ENCODE peak calls at places on chromosomes 1 and 21, in seven cellular contexts. F is mammary epithelial cell, X is H1, H is endothelial cell of umbilical vein, P is transverse colon, Z is left ventricle myocardium inferior, T is uterus. E is an unnamed sample.

GRCh38 chr1:28887418-28887834 is 26.9 kb upstream of the EPB41 start:
- DNase-seq in F (no peak), X (no peak), H (no peak), P (peak), Z (peak), T (peak), E (peak)

GRCh38 chr1:17232759-17233661 is 15.9 kb upstream of the PADI3 start:
- DNase-seq in F (peak), X (no peak), H (peak), P (peak), Z (no peak), T (no peak), E (no peak)

GRCh38 chr1:185152187-185152767 is 4.5 kb downstream of the TRMT1L start:
- DNase-seq in F (no peak), X (no peak), H (no peak), P (no peak), Z (no peak), T (no peak), E (no peak)

GRCh38 chr1:10867138-10867721 is 70.8 kb upstream of the CASZ1 start:
- DNase-seq in F (no peak), X (no peak), H (peak), P (peak), Z (peak), T (peak), E (peak)

GRCh38 chr1:218284377-218284916 is 646 bp upstream of the RRP15 start:
- DNase-seq in F (no peak), X (no peak), H (no peak), P (no peak), Z (no peak), T (no peak), E (no peak)

GRCh38 chr1:235943581-235944114 is 76.9 kb upstream of the LYST start:
- DNase-seq in F (peak), X (no peak), H (no peak), P (no peak), Z (no peak), T (no peak), E (no peak)

GRCh38 chr21:25831300-25831699 is 96.5 kb downstream of the GABPA start:
- DNase-seq in F (no peak), X (no peak), H (no peak), P (no peak), Z (no peak), T (no peak), E (no peak)

GRCh38 chr1:72804541-72804940 is 522.2 kb upstream of the NEGR1 start:
- DNase-seq in F (no peak), X (no peak), H (no peak), P (no peak), Z (no peak), T (no peak), E (no peak)

GRCh38 chr1:172826096-172826741 is 167.3 kb downstream of the FASLG start:
- DNase-seq in F (peak), X (no peak), H (peak), P (no peak), Z (no peak), T (peak), E (peak)

GRCh38 chr1:42145726-42146125 is 7.5 kb upstream of the GUCA2B start:
- DNase-seq in F (no peak), X (no peak), H (no peak), P (no peak), Z (no peak), T (no peak), E (no peak)

GRCh38 chr21:42160111-42160949 is 58.6 kb upstream of the ABCG1 start:
- DNase-seq in F (no peak), X (no peak), H (no peak), P (no peak), Z (no peak), T (no peak), E (no peak)

GRCh38 chr1:40182956-40183710 is 21.9 kb downstream of the RLF start:
- DNase-seq in F (no peak), X (no peak), H (peak), P (no peak), Z (no peak), T (no peak), E (no peak)

GRCh38 chr1:178230881-178231409 is 137.0 kb downstream of the RASAL2 start:
- DNase-seq in F (no peak), X (no peak), H (no peak), P (no peak), Z (no peak), T (no peak), E (no peak)

GRCh38 chr1:86687595-86687994 is 16.8 kb upstream of the SH3GLB1 start:
- DNase-seq in F (no peak), X (no peak), H (peak), P (no peak), Z (no peak), T (no peak), E (no peak)
- TF ChIP-seq CTCF in F (peak), X (no peak), H (no peak), P (peak), Z (peak), T (no peak), E (no peak)

GRCh38 chr1:209062081-209062480 is 521.4 kb upstream of the CAMK1G start:
- DNase-seq in F (no peak), X (no peak), H (no peak), P (no peak), Z (no peak), T (no peak), E (no peak)
- H3K27ac ChIP-seq in F (no peak), X (no peak), H (no peak), P (no peak), Z (no peak), T (no peak), E (no peak)

DNA sequence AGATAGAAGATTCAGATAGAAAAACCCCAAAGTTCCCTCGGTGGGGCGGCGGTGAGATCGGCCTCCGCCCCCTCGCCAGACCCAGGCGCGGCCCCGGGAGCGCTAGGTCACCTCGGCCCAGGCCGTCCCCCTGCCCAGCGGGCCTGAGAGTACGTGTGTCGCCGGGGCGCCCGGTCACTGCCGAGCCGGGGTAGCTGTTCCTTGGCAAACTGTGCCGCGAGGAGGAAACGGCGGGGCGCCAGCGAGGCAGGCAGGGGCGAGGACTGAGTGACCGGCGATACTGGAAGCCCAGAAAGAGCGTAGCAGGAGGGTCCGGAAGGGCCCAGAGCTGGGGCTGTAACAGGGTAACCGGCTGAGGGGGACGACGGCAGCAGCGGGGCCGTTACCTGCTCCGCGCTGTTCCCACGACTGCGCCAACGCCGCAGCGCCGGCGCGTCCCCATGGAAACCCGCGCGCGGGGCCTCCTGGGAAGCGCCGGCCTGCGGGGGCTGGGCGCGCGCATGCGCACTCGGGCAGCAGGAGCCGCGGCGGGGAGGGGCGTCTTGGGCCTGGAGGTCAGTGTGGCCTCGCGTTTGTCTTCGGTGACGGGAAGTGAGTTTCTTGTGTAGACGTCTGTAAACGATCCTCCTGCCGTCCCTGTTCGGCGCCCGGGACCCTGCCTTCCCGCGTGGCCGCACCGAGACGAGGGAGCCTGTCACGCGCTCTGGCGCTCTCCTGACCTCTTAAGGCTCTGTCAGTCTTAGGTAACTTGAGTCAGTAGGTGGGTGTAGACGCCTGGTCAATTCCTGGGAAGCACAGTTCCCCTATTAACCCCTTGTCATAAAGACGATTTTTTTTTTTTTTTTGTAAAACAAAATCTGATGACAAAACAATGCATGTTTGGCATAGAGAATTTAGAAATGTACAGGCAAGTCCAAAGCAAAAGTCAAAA is at the start of gene LCA5L:
- DNase-seq in F (peak), X (peak), H (peak), P (peak), Z (peak), T (peak), E (peak)
- TF ChIP-seq CTCF in F (no peak), X (no peak), H (peak), P (no peak), Z (no peak), T (no peak), E (no peak)

GRCh38 chr1:147110872-147111271 is 61.4 kb downstream of the PRKAB2 start:
- DNase-seq in F (no peak), X (no peak), H (no peak), P (no peak), Z (no peak), T (no peak), E (no peak)

GRCh38 chr1:147109041-147109440 is 63.2 kb downstream of the PRKAB2 start:
- DNase-seq in F (no peak), X (no peak), H (no peak), P (no peak), Z (no peak), T (no peak), E (no peak)

GRCh38 chr1:147111381-147112130 is 60.7 kb downstream of the PRKAB2 start:
- DNase-seq in F (peak), X (no peak), H (no peak), P (no peak), Z (no peak), T (no peak), E (no peak)

GRCh38 chr1:147109762-147110161 is 62.5 kb downstream of the PRKAB2 start:
- DNase-seq in F (no peak), X (no peak), H (no peak), P (no peak), Z (no peak), T (no peak), E (no peak)

GRCh38 chr1:147110434-147110833 is 61.8 kb downstream of the PRKAB2 start:
- DNase-seq in F (no peak), X (no peak), H (no peak), P (no peak), Z (no peak), T (no peak), E (no peak)
- H3K27ac ChIP-seq in F (no peak), X (no peak), H (no peak), P (no peak), Z (no peak), T (no peak), E (no peak)

GRCh38 chr1:55416164-55416842 is 201.1 kb upstream of the USP24 start:
- DNase-seq in F (no peak), X (no peak), H (no peak), P (no peak), Z (no peak), T (no peak), E (no peak)
- TF ChIP-seq CTCF in F (no peak), X (no peak), H (no peak), P (no peak), Z (no peak), T (no peak), E (no peak)

GRCh38 chr1:38092256-38092655 is 45.7 kb upstream of the POU3F1 start:
- DNase-seq in F (no peak), X (no peak), H (no peak), P (no peak), Z (no peak), T (no peak), E (no peak)
- H3K27ac ChIP-seq in F (no peak), X (no peak), H (no peak), P (no peak), Z (no peak), T (no peak), E (no peak)